ENCODE peak calls at places on chromosomes 3 and 15, in seven cellular contexts. Z is IMR-90, B is mesendoderm, N is H9, F is neuronal stem cell, O is H1, P is mesenchymal stem cell. T is an unnamed sample.

GRCh38 chr3:39000008-39000450 is 51.7 kb downstream of the SCN11A start:
- DNase-seq in Z (peak), B (peak), N (peak), F (peak), O (no peak), P (peak), T (peak)

GRCh38 chr3:125644036-125645025 is 49.0 kb upstream of the OSBPL11 start:
- DNase-seq in Z (peak), B (no peak), N (no peak), F (no peak), O (no peak), P (peak), T (peak)

GRCh38 chr3:52053307-52054304 is 2.8 kb downstream of the DUSP7 start:
- DNase-seq in Z (peak), B (peak), N (no peak), F (no peak), O (no peak), P (peak), T (no peak)

GRCh38 chr3:46010519-46011113 is 15.0 kb upstream of the FYCO1 start:
- DNase-seq in Z (no peak), B (no peak), N (no peak), F (no peak), O (no peak), P (no peak), T (no peak)

GRCh38 chr15:26126819-26127387 is 263.8 kb upstream of the ATP10A start:
- DNase-seq in Z (no peak), B (no peak), N (no peak), F (no peak), O (no peak), P (no peak), T (no peak)

GRCh38 chr15:84731774-84732173 is 15.8 kb upstream of the SEC11A start:
- DNase-seq in Z (peak), B (no peak), N (no peak), F (no peak), O (no peak), P (peak), T (no peak)

GRCh38 chr3:146396792-146397191 is 72.6 kb downstream of the PLSCR2 start:
- DNase-seq in Z (no peak), B (no peak), N (no peak), F (no peak), O (no peak), P (no peak), T (no peak)

GRCh38 chr15:74620636-74621545 is 5.3 kb downstream of the CLK3 start:
- DNase-seq in Z (peak), B (peak), N (peak), F (peak), O (peak), P (peak), T (peak)

GRCh38 chr3:148756306-148756705 is 58.6 kb downstream of the AGTR1 start:
- DNase-seq in Z (no peak), B (no peak), N (no peak), F (no peak), O (no peak), P (no peak), T (no peak)

GRCh38 chr15:68252925-68253534 is 23.5 kb upstream of the CLN6 start:
- DNase-seq in Z (peak), B (peak), N (no peak), F (peak), O (no peak), P (peak), T (peak)

GRCh38 chr15:93476491-93477176 is 387.6 kb upstream of the RGMA start:
- DNase-seq in Z (no peak), B (no peak), N (no peak), F (no peak), O (no peak), P (no peak), T (no peak)
- H2BK5ac ChIP-seq in Z (no peak), B (no peak), N (no peak), F (no peak), O (peak), P (no peak), T (no peak)

GRCh38 chr3:81068546-81068945 is 692.9 kb downstream of the GBE1 start:
- DNase-seq in Z (no peak), B (peak), N (no peak), F (no peak), O (no peak), P (no peak), T (no peak)
- H2BK5ac ChIP-seq in Z (no peak), B (no peak), N (no peak), F (no peak), O (no peak), P (no peak), T (no peak)

DNA sequence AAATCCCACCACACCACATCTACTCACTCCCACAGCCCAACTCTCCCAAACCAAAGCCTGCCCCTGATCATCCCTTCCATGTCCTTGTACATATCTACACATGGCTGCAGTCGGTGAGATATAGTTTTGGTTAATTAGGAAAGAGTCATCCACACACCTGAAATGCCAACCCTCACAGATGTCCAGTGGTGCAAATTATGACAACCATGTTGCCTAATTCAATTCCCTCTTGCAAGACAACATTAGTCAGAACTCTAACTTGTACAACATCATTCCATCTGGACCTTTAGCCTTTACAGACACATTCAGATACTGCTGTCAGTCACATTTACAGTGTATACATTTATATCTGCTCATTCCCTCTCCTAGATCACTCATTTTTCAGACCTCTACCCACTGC is 41.2 kb downstream of the TUBGCP4 start:
- DNase-seq in Z (no peak), B (no peak), N (no peak), F (no peak), O (no peak), P (no peak), T (peak)
- H2BK5ac ChIP-seq in Z (no peak), B (no peak), N (no peak), F (no peak), O (no peak), P (no peak), T (no peak)

DNA sequence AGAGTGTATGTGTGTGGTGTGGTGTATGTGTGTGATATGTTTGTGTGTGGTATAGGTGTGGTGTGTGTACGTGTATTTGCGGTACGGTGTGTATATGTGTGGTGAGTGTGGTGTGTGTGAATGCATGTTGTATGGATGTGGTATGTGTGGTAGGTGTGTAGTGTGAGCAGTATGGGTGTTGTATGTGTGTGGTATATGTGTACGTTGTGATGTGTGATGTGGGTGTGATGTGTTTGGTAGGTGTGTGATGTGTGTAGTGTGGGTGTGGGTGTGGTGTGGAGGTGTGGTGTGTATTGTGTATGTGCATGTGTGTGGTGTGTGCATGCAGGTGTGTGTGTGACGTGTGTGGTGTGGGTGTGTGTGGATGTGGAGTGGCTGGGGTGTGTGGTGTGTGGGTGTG is 58.7 kb downstream of the EFCAB12 start:
- DNase-seq in Z (no peak), B (no peak), N (no peak), F (no peak), O (no peak), P (no peak), T (no peak)
- H2BK5ac ChIP-seq in Z (peak), B (no peak), N (no peak), F (no peak), O (peak), P (no peak), T (no peak)

GRCh38 chr3:48306860-48307530 is 26.5 kb downstream of the SPINK8 start:
- DNase-seq in Z (no peak), B (no peak), N (no peak), F (no peak), O (no peak), P (no peak), T (no peak)
- H2BK5ac ChIP-seq in Z (no peak), B (no peak), N (no peak), F (no peak), O (no peak), P (no peak), T (no peak)

GRCh38 chr15:55630921-55631320 is 42.8 kb upstream of the PYGO1 start:
- DNase-seq in Z (no peak), B (no peak), N (no peak), F (no peak), O (no peak), P (peak), T (no peak)
- H2BK5ac ChIP-seq in Z (no peak), B (no peak), N (no peak), F (no peak), O (no peak), P (no peak), T (no peak)

DNA sequence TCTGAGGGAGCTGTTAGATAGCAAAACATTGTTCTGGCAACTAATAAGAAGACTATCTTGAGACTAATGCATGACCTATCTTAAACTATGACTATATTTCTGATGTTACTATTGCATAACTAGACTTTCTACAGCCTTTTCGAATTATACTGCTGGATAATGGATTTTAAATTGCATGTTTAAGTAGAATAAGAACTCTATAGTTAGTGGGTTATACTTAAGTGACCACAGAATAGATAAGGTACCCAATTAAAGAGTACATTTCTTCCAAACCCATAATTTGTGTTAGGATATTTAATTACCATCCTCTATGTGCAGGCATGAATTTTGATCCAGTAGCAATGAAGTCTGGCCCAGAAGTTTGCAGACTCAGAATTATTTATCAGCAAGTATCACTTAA is 44.6 kb upstream of the SPPL2A start:
- DNase-seq in Z (no peak), B (no peak), N (no peak), F (no peak), O (no peak), P (no peak), T (no peak)
- H2BK5ac ChIP-seq in Z (no peak), B (no peak), N (no peak), F (no peak), O (no peak), P (no peak), T (no peak)

GRCh38 chr15:58742022-58742421 is 7.5 kb downstream of the ADAM10 start:
- DNase-seq in Z (peak), B (no peak), N (no peak), F (no peak), O (no peak), P (peak), T (no peak)
- H2BK5ac ChIP-seq in Z (peak), B (no peak), N (no peak), F (no peak), O (no peak), P (no peak), T (no peak)